ENCODE peak calls at places on chromosomes 11 and 22, in four cellular contexts. P is GM23248, U is mammary epithelial cell, I is lower lobe of right lung. A is an unnamed sample. For H3K4me1, the result is how much of the 10 kb centered on the place peaks cover.

GRCh38 chr11:76604652-76605241 is 65.8 kb downstream of the LRRC32 start:
- DNase-seq in P (peak), U (no peak), I (no peak), A (peak)

GRCh38 chr11:18720086-18720810 is 5.7 kb downstream of the IGSF22 start:
- DNase-seq in P (peak), U (peak), I (no peak), A (peak)

GRCh38 chr11:128709402-128709801 is 15.5 kb downstream of the FLI1 start:
- DNase-seq in P (peak), U (peak), I (no peak), A (no peak)

GRCh38 chr11:78940500-78941225 is 366.0 kb upstream of the NARS2 start:
- DNase-seq in U (no peak), I (no peak), P (no peak), A (no peak)

GRCh38 chr11:33669598-33670249 is 30.9 kb downstream of the C11orf91 start:
- DNase-seq in I (no peak), U (no peak), P (peak), A (no peak)

GRCh38 chr22:41197046-41197807 is 7.9 kb upstream of the L3MBTL2 start:
- DNase-seq in U (peak), P (peak), I (peak), A (peak)

GRCh38 chr11:58963551-58964075 is 24.3 kb downstream of the GLYATL1 start:
- DNase-seq in U (peak), I (peak), P (peak), A (no peak)

GRCh38 chr11:12149672-12150225 is 39.4 kb downstream of the MICAL2 start:
- DNase-seq in P (no peak), U (no peak), I (no peak), A (no peak)

GRCh38 chr11:64638017-64638664 is 47.1 kb downstream of the SLC22A12 start:
- DNase-seq in U (no peak), P (peak), I (no peak), A (no peak)

GRCh38 chr22:20419664-20419951 is 18.0 kb downstream of the SCARF2 start:
- DNase-seq in P (no peak), I (no peak), U (no peak), A (peak)
- H3K4me1 ChIP-seq in P (under half), I (under half), U (under half), A (under half)

DNA sequence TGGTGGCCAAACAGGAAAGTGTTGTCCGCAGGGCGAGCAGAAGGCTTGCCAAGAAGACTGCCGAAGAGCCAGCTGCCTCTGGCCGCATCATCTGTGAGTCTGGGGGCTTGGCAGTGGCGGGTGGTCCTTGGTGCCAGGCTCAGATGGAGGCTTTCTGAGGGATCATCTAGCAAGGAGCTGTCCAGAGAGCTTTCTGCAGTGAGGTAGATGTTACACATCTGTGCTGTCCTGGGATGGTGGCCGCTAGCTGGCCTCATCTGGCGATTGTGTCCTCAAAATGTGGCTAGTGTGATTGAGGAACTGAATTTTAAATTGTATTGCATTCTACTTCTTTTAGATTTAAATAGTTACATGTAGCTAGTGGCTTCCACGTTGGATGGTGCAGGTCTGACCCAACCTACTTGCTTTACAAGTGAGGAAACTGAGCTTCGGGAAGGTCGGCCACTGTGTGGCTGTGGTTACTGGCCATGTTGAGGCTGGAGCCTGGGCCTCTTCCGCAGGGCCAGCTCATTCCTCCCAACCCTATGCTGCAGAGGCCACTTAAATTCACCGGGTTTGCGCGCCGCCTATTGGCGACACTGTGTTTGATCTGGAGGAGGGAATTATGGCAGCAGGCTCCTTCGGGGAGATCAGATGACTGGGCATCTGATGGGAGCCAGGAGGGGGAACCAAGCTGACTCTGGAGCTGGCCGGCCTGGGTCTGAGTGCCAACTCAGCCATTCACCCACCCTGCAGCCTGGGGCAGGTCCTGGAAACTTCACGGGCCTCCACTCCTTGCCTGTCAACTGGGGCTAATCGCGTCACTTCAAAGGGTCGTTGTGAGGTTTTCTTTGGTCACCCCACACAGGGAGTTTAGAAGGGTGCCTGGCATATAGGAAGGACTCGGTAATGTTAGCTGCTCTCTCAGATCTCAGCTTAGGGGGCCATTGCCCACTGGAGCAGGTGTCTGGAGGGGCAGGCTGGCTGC is 7.0 kb downstream of the INCENP start:
- DNase-seq in I (no peak), P (no peak), U (no peak), A (peak)
- H3K4me3 ChIP-seq in I (no peak), P (no peak), U (no peak), A (no peak)

GRCh38 chr11:66332371-66333219 is 3.6 kb downstream of the RIN1 start:
- DNase-seq in I (peak), U (no peak), P (no peak), A (peak)

GRCh38 chr11:66330931-66331330 is 5.3 kb downstream of the RIN1 start:
- DNase-seq in P (no peak), I (peak), U (no peak), A (peak)

GRCh38 chr11:66333220-66333877 is 2.9 kb downstream of the RIN1 start:
- DNase-seq in I (peak), U (no peak), P (no peak), A (peak)

GRCh38 chr11:66333896-66334604 is 2.2 kb downstream of the RIN1 start:
- DNase-seq in I (peak), U (no peak), P (no peak), A (no peak)

GRCh38 chr11:66331542-66332370 is 4.5 kb downstream of the RIN1 start:
- DNase-seq in U (no peak), I (peak), P (no peak), A (peak)
- H3K4me1 ChIP-seq in U (under half), I (under half), P (under half), A (under half)

GRCh38 chr11:20596629-20597129 is 2.7 kb upstream of the SLC6A5 start:
- DNase-seq in P (peak), I (no peak), U (peak), A (no peak)
- H3K4me3 ChIP-seq in P (no peak), I (no peak), U (peak), A (no peak)

GRCh38 chr11:96161271-96162089 is 181.5 kb downstream of the MAML2 start:
- DNase-seq in I (no peak), P (peak), U (no peak), A (no peak)
- H3K4me1 ChIP-seq in I (under half), P (half or more), U (under half), A (under half)

A was measured in aorta.